ENCODE peak calls at places on chromosomes 16 and 17, in nine cellular contexts. Z is GM23248, U is mesendoderm, G is OCI-LY7, B is mesenchymal stem cell, J is IMR-90, S is mammary epithelial cell, A is PC-3, F is PC-9. P is an unnamed sample. For H3K36me3, the result is how much of the 10 kb centered on the place peaks cover.

GRCh38 chr17:78499715-78500540 is 77.3 kb downstream of the DNAH17 start:
- DNase-seq in U (no peak), S (no peak), Z (no peak), J (no peak), G (no peak), F (no peak), B (no peak), A (no peak), P (no peak)

GRCh38 chr16:31253642-31254045 is 6.1 kb upstream of the ITGAM start:
- DNase-seq in Z (no peak), J (no peak), A (no peak), S (no peak), U (no peak), B (no peak), F (peak), G (no peak), P (no peak)

GRCh38 chr16:48622456-48623303 is 12.7 kb upstream of the N4BP1 start:
- DNase-seq in B (no peak), S (peak), U (no peak), Z (no peak), J (no peak), G (no peak), A (no peak), F (no peak), P (no peak)

GRCh38 chr16:16175296-16175695 is 48.0 kb downstream of the ABCC6 start:
- DNase-seq in G (no peak), F (no peak), J (no peak), U (no peak), A (no peak), B (peak), Z (no peak), S (no peak), P (no peak)

GRCh38 chr17:72518810-72519597 is 398.2 kb downstream of the SOX9 start:
- DNase-seq in A (peak), G (no peak), F (no peak), B (no peak), J (no peak), Z (no peak), S (no peak), U (no peak), P (no peak)

GRCh38 chr16:860891-861290 is 60.4 kb upstream of the GNG13 start:
- DNase-seq in G (no peak), Z (no peak), S (no peak), A (no peak), F (no peak), U (no peak), J (no peak), B (no peak), P (no peak)

GRCh38 chr16:81143921-81144471 is 47.8 kb upstream of the GCSH start:
- DNase-seq in U (peak), G (no peak), S (peak), J (no peak), F (peak), A (no peak), B (no peak), Z (no peak), P (no peak)

GRCh38 chr16:81279375-81279774 is 35.4 kb upstream of the GAN start:
- DNase-seq in A (peak), S (peak), B (peak), Z (peak), J (peak), U (no peak), G (no peak), F (no peak), P (peak)

GRCh38 chr17:7831233-7831632 is 2.8 kb upstream of the KDM6B start:
- DNase-seq in A (no peak), B (no peak), F (no peak), J (no peak), S (no peak), Z (no peak), G (no peak), U (no peak), P (no peak)

GRCh38 chr16:16122264-16122663 is 101.0 kb downstream of the ABCC6 start:
- DNase-seq in B (no peak), F (no peak), S (no peak), U (no peak), J (no peak), G (no peak), A (no peak), Z (no peak), P (no peak)

GRCh38 chr17:68319420-68320162 is 28.3 kb downstream of the ARSG start:
- DNase-seq in A (no peak), S (no peak), G (peak), J (no peak), B (no peak), F (no peak), U (peak), Z (no peak), P (no peak)

GRCh38 chr16:19712418-19713058 is 5.5 kb downstream of the KNOP1 start:
- DNase-seq in A (no peak), J (no peak), Z (no peak), B (no peak), S (no peak), U (no peak), G (no peak), F (no peak), P (no peak)
- H3K36me3 ChIP-seq in A (under half), J (under half), Z (under half), B (half or more), S (under half), U (under half), G (half or more), F (under half), P (under half)

GRCh38 chr16:54143934-54144333 is 142.7 kb downstream of the IRX3 start:
- DNase-seq in A (no peak), B (no peak), J (no peak), S (no peak), F (no peak), U (peak), Z (no peak), G (no peak), P (no peak)
- H3K4me3 ChIP-seq in A (no peak), B (no peak), J (no peak), S (no peak), F (no peak), U (no peak), Z (no peak), G (no peak), P (no peak)

GRCh38 chr17:27938864-27939263 is 45.7 kb upstream of the LYRM9 start:
- DNase-seq in Z (no peak), A (no peak), F (no peak), U (no peak), B (no peak), G (no peak), J (no peak), S (no peak), P (no peak)
- H3K4me2 ChIP-seq in Z (no peak), A (no peak), F (no peak), U (no peak), B (no peak), G (no peak), J (no peak), S (no peak), P (no peak)

GRCh38 chr17:42339221-42339620 is 49.0 kb downstream of the STAT3 start:
- DNase-seq in Z (no peak), J (no peak), U (no peak), B (no peak), F (no peak), A (no peak), G (no peak), S (no peak), P (no peak)
- H3K36me3 ChIP-seq in Z (half or more), J (half or more), U (under half), B (under half), F (under half), A (under half), G (under half), S (under half), P (under half)

DNA sequence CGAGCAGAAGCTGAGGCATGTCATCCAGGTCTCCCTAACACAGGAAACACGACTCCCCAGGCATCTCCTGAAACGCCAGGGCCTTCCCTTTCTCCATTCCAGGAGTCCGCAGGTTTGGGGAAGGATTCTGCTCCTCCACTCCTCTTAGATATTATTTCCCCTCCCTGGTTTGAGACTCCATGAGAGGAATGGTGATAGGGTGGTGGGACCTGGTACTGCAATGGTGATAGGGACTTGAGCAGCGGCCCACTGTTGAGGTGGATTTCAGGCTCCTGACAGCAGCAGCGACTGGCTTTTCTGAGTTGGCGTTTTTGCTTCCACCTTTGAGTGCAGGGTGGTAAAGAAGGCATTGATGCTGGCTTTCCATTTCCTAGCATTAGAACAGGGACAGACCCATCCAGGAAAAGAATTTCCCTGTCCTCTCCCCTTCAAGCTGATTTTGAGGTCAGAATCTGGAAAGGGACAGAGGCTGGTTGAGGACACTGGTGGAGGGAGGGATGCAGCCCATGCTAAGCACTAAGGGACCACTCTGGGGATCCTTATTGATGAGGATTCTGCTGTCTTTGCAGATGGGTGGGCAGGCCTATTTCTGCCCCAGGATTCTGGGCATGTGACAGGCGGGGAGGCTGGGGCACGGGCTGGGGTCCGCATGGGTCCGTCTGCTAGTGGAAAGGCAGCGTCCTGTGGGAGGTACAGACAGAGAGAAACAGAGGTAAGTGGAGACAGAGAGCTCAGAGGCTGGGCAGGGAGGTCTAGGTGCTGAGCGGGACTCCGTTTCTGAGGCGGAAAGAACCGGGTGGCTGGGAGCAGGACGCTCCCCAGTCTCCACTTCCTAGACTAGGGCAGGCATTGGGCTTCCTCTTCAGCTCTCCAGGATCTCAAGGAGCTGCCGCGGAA is 1.3 kb upstream of the TBX4 start:
- DNase-seq in S (no peak), A (no peak), J (no peak), Z (no peak), B (no peak), G (no peak), U (peak), F (no peak), P (no peak)
- H3K4me3 ChIP-seq in S (no peak), A (no peak), J (no peak), Z (no peak), B (no peak), G (no peak), U (no peak), F (no peak), P (no peak)

GRCh38 chr16:50585331-50585776 is 37.2 kb downstream of the NKD1 start:
- DNase-seq in S (no peak), B (no peak), G (no peak), F (no peak), U (no peak), J (no peak), A (no peak), Z (peak), P (no peak)

GRCh38 chr16:50581830-50582229 is 33.6 kb downstream of the NKD1 start:
- DNase-seq in Z (peak), G (no peak), S (no peak), A (no peak), J (no peak), B (no peak), U (no peak), F (no peak), P (no peak)

GRCh38 chr16:50583211-50583610 is 35.0 kb downstream of the NKD1 start:
- DNase-seq in S (no peak), Z (no peak), J (no peak), B (no peak), G (no peak), U (peak), A (no peak), F (no peak), P (no peak)

GRCh38 chr16:50587543-50587942 is 39.3 kb downstream of the NKD1 start:
- DNase-seq in J (no peak), F (no peak), A (no peak), G (no peak), S (no peak), Z (no peak), U (no peak), B (no peak), P (no peak)

DNA sequence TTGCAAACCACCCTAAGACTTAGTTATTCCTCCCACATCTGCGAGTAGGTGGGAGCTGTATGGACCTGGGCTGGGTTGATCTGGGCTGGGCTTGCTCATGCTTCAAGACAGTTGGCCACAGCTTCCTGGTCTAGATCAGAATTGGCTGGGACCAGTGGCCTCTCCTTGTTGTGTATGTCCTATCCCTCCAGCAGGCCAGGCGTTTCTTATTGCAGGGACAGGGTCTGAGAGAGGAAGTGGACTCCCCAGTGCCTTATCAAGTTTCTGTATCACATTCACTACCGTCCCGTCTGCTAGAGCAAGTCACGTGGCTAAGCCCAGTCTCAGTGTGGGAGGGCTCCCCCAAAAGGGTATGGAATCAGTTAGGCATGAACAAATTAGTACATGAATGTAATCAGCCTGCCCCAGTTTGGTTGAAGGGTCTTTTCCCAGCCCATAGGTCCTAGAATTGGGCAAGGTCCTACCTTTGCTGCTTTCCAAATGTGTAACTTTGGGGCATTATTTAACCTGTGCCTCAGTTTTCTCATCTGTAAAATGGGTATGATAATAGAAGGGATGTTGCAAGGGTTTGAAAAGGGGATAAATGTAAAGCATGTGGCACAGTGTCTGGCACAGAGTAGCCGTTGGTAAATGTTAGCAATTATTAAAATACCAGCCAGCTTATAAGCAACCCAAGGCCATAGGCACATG is 36.0 kb downstream of the NKD1 start:
- DNase-seq in G (no peak), S (no peak), U (peak), F (no peak), B (no peak), A (no peak), J (no peak), Z (no peak), P (no peak)
- H3K4me2 ChIP-seq in G (no peak), S (no peak), U (no peak), F (no peak), B (no peak), A (no peak), J (no peak), Z (no peak), P (no peak)

GRCh38 chr17:39757176-39757662 is 19.5 kb downstream of the GRB7 start:
- DNase-seq in F (no peak), U (no peak), G (no peak), Z (no peak), B (no peak), S (no peak), J (no peak), A (no peak), P (no peak)
- H3K36me3 ChIP-seq in F (under half), U (under half), G (under half), Z (under half), B (under half), S (under half), J (under half), A (under half), P (under half)